ENCODE peak calls at places on chromosome 1, in nine cellular contexts. A is cardiac muscle cell, Y is heart left ventricle, E is suprapubic skin, N is uterus, R is mesenchymal stem cell, F is aorta, W is IMR-90, J is adrenal gland. G is an unnamed sample. For H3K36me3 and H3K9me3, the result is how much of the 10 kb centered on the place peaks cover.

GRCh38 chr1:147627435-147628110 is 42.8 kb downstream of the ACP6 start:
- DNase-seq in A (peak), Y (peak), E (no peak), N (peak), R (peak), F (peak), W (peak), J (peak), G (peak)

GRCh38 chr1:16717174-16718108 is 22.9 kb upstream of the RNU1-4 start:
- DNase-seq in A (no peak), Y (peak), E (peak), N (no peak), R (no peak), F (peak), W (no peak), J (no peak), G (no peak)

GRCh38 chr1:230561570-230561969 is 80.7 kb upstream of the COG2 start:
- DNase-seq in A (no peak), Y (no peak), E (no peak), N (no peak), R (no peak), F (no peak), W (no peak), J (no peak), G (no peak)

GRCh38 chr1:35894183-35894582 is 11.2 kb downstream of the AGO1 start:
- DNase-seq in A (peak), Y (peak), E (no peak), N (no peak), R (peak), F (no peak), W (peak), J (peak), G (no peak)

GRCh38 chr1:204359474-204360255 is at the start of gene PLEKHA6:
- DNase-seq in A (peak), Y (peak), E (no peak), N (no peak), R (peak), F (peak), W (peak), J (no peak), G (no peak)

GRCh38 chr1:97095764-97096163 is 374.2 kb downstream of the PTBP2 start:
- DNase-seq in A (no peak), Y (no peak), E (no peak), N (no peak), R (no peak), F (no peak), W (no peak), J (no peak), G (no peak)

GRCh38 chr1:39282537-39283216 is 78.2 kb downstream of the MACF1 start:
- DNase-seq in A (peak), Y (no peak), E (no peak), N (peak), R (peak), F (no peak), W (peak), J (peak), G (no peak)

GRCh38 chr1:180580237-180580636 is 21.5 kb downstream of the OVAAL start:
- DNase-seq in A (no peak), Y (no peak), E (no peak), N (no peak), R (peak), F (no peak), W (peak), J (peak), G (peak)

GRCh38 chr1:19737413-19737812 is 62.3 kb downstream of the TMCO4 start:
- DNase-seq in A (no peak), Y (no peak), E (no peak), N (no peak), R (no peak), F (no peak), W (no peak), J (no peak), G (no peak)

GRCh38 chr1:67437961-67438360 is 7.8 kb upstream of the SERBP1 start:
- DNase-seq in A (no peak), Y (no peak), E (no peak), N (no peak), R (no peak), F (no peak), W (no peak), J (no peak), G (no peak)

GRCh38 chr1:115189814-115190541 is 100.7 kb upstream of the TSPAN2 start:
- DNase-seq in A (peak), Y (no peak), E (no peak), N (peak), R (peak), F (no peak), W (peak), J (no peak), G (peak)

GRCh38 chr1:172827301-172827700 is 168.4 kb downstream of the FASLG start:
- DNase-seq in A (no peak), Y (no peak), E (no peak), N (no peak), R (peak), F (no peak), W (peak), J (no peak), G (no peak)

GRCh38 chr1:200550367-200550766 is 70.2 kb downstream of the KIF14 start:
- DNase-seq in A (no peak), Y (no peak), E (no peak), N (no peak), R (no peak), F (no peak), W (peak), J (no peak), G (no peak)

GRCh38 chr1:52423771-52424170 is 19.4 kb downstream of the PRPF38A start:
- DNase-seq in A (no peak), Y (peak), E (no peak), N (no peak), R (peak), F (no peak), W (no peak), J (no peak), G (no peak)

GRCh38 chr1:113980120-113980519 is 846 bp downstream of the OLFML3 start:
- DNase-seq in A (peak), Y (peak), E (no peak), N (peak), R (no peak), F (peak), W (peak), J (no peak), G (no peak)

GRCh38 chr1:162627662-162628296 is 4.5 kb upstream of the DDR2 start:
- DNase-seq in A (peak), Y (no peak), E (no peak), N (no peak), R (no peak), F (no peak), W (peak), J (no peak), G (no peak)

GRCh38 chr1:94334156-94334555 is 84.0 kb upstream of the ABCD3 start:
- DNase-seq in A (peak), Y (no peak), E (no peak), N (no peak), R (no peak), F (no peak), W (peak), J (no peak), G (no peak)

GRCh38 chr1:117346206-117346928 is 20.9 kb upstream of the MAN1A2 start:
- DNase-seq in A (peak), Y (no peak), E (no peak), N (no peak), R (no peak), F (no peak), W (peak), J (no peak), G (peak)

GRCh38 chr1:223815865-223816264 is 29.9 kb downstream of the TP53BP2 start:
- DNase-seq in A (no peak), Y (no peak), E (no peak), N (no peak), R (peak), F (no peak), W (peak), J (no peak), G (no peak)

DNA sequence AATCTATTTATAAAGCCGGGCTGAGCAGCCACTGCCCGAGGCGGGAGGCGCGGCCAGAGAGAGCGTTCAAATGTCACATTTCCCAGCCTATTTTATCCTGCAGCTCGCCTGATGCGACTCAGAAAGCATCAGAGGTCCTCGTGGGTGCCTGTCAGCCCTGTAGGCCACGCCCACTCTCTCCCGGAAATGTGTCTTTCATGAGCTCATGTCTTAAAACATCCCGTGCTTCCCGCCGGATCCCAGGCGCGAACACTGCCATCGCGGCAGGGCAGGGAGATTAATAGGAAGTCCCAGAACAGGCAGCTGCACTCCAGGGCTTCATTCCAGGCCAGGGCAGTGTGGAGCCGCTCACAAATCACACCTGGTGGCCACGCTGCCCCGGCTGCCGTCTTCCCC is 117.5 kb downstream of the PRDM16 start:
- DNase-seq in A (peak), Y (peak), E (peak), N (peak), R (peak), F (peak), W (peak), J (peak), G (peak)
- H3K36me3 ChIP-seq in A (under half), Y (under half), E (under half), N (under half), R (under half), F (under half), W (under half), J (under half), G (under half)

DNA sequence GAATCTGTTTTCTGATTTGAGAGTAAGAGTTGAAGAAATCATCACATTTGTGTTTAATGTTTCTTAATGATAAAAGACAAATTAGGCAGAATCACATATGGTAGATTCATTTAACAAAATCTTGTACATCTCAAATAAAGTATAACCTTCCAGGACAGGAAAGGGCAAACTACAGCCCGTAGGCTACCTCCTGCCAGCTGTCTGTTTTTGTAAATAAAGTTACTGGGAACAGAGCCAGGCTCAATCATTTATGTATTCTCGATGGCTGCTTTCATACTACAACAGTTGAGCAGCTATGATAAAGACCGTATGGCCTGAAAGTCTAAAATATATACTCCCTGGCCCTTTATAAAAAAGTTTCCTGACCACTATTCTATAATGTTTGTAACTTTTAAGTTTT is 204.1 kb downstream of the COL24A1 start:
- DNase-seq in A (no peak), Y (no peak), E (no peak), N (no peak), R (peak), F (no peak), W (peak), J (no peak), G (no peak)
- H3K4me3 ChIP-seq in A (no peak), Y (no peak), E (no peak), N (no peak), R (no peak), F (no peak), W (no peak), J (no peak), G (no peak)

GRCh38 chr1:152745765-152746444 is 11.9 kb upstream of the KPRP start:
- DNase-seq in A (no peak), Y (no peak), E (no peak), N (no peak), R (no peak), F (no peak), W (no peak), J (no peak), G (no peak)
- H3K9me3 ChIP-seq in A (under half), Y (under half), E (under half), N (under half), R (under half), F (under half), W (under half), J (under half), G (under half)

GRCh38 chr1:235298772-235299513 is 29.0 kb downstream of the ARID4B start:
- DNase-seq in A (no peak), Y (no peak), E (no peak), N (no peak), R (no peak), F (no peak), W (no peak), J (no peak), G (no peak)

GRCh38 chr1:235295902-235296350 is 32.1 kb downstream of the ARID4B start:
- DNase-seq in A (peak), Y (no peak), E (no peak), N (no peak), R (peak), F (no peak), W (peak), J (peak), G (peak)

GRCh38 chr1:235297579-235297978 is 30.4 kb downstream of the ARID4B start:
- DNase-seq in A (peak), Y (no peak), E (no peak), N (no peak), R (peak), F (no peak), W (peak), J (no peak), G (no peak)

GRCh38 chr1:235299514-235299858 is 28.5 kb downstream of the ARID4B start:
- DNase-seq in A (no peak), Y (no peak), E (no peak), N (no peak), R (no peak), F (no peak), W (no peak), J (no peak), G (no peak)

GRCh38 chr1:235296729-235297128 is 31.2 kb downstream of the ARID4B start:
- DNase-seq in A (no peak), Y (no peak), E (no peak), N (no peak), R (no peak), F (no peak), W (no peak), J (no peak), G (no peak)
- H3K36me3 ChIP-seq in A (under half), Y (under half), E (under half), N (under half), R (under half), F (under half), W (under half), J (under half), G (under half)

GRCh38 chr1:150572918-150573647 is 6.3 kb downstream of the MCL1 start:
- DNase-seq in A (peak), Y (no peak), E (no peak), N (no peak), R (peak), F (no peak), W (no peak), J (no peak), G (no peak)
- H3K4me3 ChIP-seq in A (no peak), Y (peak), E (peak), N (no peak), R (no peak), F (peak), W (no peak), J (no peak), G (no peak)

GRCh38 chr1:2819429-2819828 is 17.9 kb upstream of the TTC34 start:
- DNase-seq in A (no peak), Y (no peak), E (no peak), N (no peak), R (no peak), F (no peak), W (no peak), J (no peak), G (no peak)
- H3K9me3 ChIP-seq in A (under half), Y (under half), E (under half), N (under half), R (under half), F (under half), W (half or more), J (under half), G (under half)

DNA sequence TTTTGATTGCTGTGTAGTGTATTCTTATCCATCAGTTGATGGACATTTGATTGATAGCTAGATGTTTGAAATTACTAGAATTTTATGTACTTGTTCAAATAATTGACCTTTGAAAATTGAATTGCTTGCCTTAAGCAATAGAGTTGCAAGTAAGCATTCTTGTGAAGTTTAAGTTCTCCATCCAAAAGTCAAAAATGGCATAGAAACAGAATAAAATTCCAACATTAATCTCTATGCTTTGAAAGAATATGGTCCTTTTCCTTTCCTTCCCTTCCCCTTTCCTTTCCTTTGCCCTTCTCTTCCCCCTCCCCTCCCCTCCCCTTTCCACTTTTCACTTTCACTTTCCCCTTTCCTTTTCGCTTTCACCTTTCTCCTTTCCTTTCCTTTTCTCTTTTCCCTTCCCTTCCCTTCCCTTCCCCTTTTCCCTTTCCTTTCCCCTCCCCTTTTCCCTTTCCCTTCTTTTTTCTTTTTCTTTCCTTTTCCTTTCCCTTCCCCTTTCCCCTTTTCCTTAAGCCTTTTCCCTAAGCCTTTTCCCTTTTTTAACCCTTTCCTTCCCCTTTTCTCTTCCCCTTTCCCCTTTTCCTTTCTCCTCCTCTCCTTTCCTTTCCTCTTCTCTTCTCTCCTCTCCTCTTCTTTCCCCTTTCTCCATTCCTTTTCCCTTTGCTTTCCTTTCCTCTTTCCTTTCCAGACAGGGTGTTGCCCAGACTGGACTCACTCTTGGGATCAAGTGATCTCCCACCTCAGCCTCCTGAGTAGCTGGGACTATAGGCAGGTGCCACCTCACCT is 67.4 kb downstream of the SASS6 start:
- DNase-seq in A (peak), Y (no peak), E (no peak), N (no peak), R (peak), F (no peak), W (no peak), J (no peak), G (no peak)
- H3K36me3 ChIP-seq in A (half or more), Y (under half), E (half or more), N (under half), R (under half), F (under half), W (under half), J (under half), G (half or more)